ENCODE peak calls at places on chromosomes 13 and 19, in ten cellular contexts. R is Peyer's patch, O is keratinocyte, P is LNCaP clone FGC, I is cardiac muscle cell, E is foreskin fibroblast, Q is astrocyte of the spinal cord, W is left lung, V is OCI-LY7, Z is HepG2. B is an unnamed sample.
A peak's percentile ranks its signal among the peaks of the same experiment; 100 is the strongest.

GRCh38 chr13:20570540-20570939 is 3.6 kb downstream of the IFT88 start:
- DNase-seq in R (no peak), O (no peak), P (no peak), I (no peak), E (peak; percentile 80), Q (no peak), W (no peak), V (no peak), Z (no peak), B (no peak)

GRCh38 chr13:67048084-67048792 is 181.9 kb downstream of the PCDH9 start:
- DNase-seq in R (no peak), O (no peak), P (no peak), I (no peak), E (peak; percentile 72), Q (peak; percentile 93), W (no peak), V (peak; percentile 27), Z (no peak), B (peak; percentile 14)

GRCh38 chr13:111861766-111862366 is 205.1 kb upstream of the SOX1 start:
- DNase-seq in R (no peak), O (no peak), P (no peak), I (no peak), E (no peak), Q (no peak), W (no peak), V (no peak), Z (no peak), B (no peak)

GRCh38 chr19:34490141-34490766 is 8.7 kb downstream of the WTIP start:
- DNase-seq in R (no peak), O (no peak), P (no peak), I (no peak), E (no peak), Q (no peak), W (no peak), V (no peak), Z (no peak), B (no peak)

GRCh38 chr13:51978836-51979556 is 32.3 kb downstream of the ATP7B start:
- DNase-seq in R (no peak), O (no peak), P (no peak), I (no peak), E (no peak), Q (no peak), W (no peak), V (no peak), Z (peak; percentile 90), B (no peak)

GRCh38 chr13:27533155-27533643 is 82.8 kb upstream of the MTIF3 start:
- DNase-seq in R (peak; percentile 49), O (no peak), P (no peak), I (peak; percentile 91), E (peak; percentile 89), Q (peak; percentile 69), W (peak; percentile 87), V (peak; percentile 14), Z (peak; percentile 65), B (peak; percentile 60)

GRCh38 chr19:44002566-44003460 is at the start of gene ZNF230:
- DNase-seq in R (peak; percentile 93), O (peak; percentile 55), P (peak; percentile 72), I (peak; percentile 97), E (peak; percentile 97), Q (peak; percentile 93), W (peak; percentile 95), V (peak; percentile 91), Z (peak; percentile 96), B (peak; percentile 98)

GRCh38 chr13:23159587-23160240 is 21.1 kb upstream of the SGCG start:
- DNase-seq in R (no peak), O (no peak), P (no peak), I (no peak), E (peak; percentile 22), Q (no peak), W (no peak), V (no peak), Z (no peak), B (peak; percentile 5)

GRCh38 chr19:29311391-29311790 is 98.4 kb upstream of the UQCRFS1 start:
- DNase-seq in R (no peak), O (no peak), P (no peak), I (no peak), E (no peak), Q (no peak), W (no peak), V (no peak), Z (no peak), B (no peak)

GRCh38 chr13:44403720-44404063 is 30.1 kb downstream of the SERP2 start:
- DNase-seq in R (no peak), O (no peak), P (no peak), I (no peak), E (no peak), Q (no peak), W (no peak), V (no peak), Z (no peak), B (peak; percentile 30)

GRCh38 chr19:29514525-29515232 is 11.1 kb upstream of the VSTM2B start:
- DNase-seq in R (no peak), O (no peak), P (no peak), I (no peak), E (no peak), Q (no peak), W (no peak), V (no peak), Z (no peak), B (no peak)

GRCh38 chr13:28161370-28161769 is 23.0 kb downstream of the PAN3 start:
- DNase-seq in R (no peak), O (no peak), P (no peak), I (peak; percentile 48), E (peak; percentile 12), Q (no peak), W (no peak), V (no peak), Z (peak; percentile 68), B (peak; percentile 38)

GRCh38 chr13:27919934-27920676 is at the start of gene PDX1:
- DNase-seq in R (no peak), O (no peak), P (no peak), I (peak; percentile 74), E (no peak), Q (no peak), W (no peak), V (no peak), Z (no peak), B (peak; percentile 35)

GRCh38 chr13:71303144-71303543 is 563.9 kb downstream of the DACH1 start:
- DNase-seq in R (no peak), O (no peak), P (no peak), I (no peak), E (no peak), Q (no peak), W (no peak), V (no peak), Z (no peak), B (peak; percentile 49)
- TF ChIP-seq CTCF in R (peak; percentile 28), O (no peak), P (peak; percentile 27), I (peak; percentile 5), E (no peak), Q (no peak), W (no peak), V (no peak), Z (no peak), B (peak; percentile 44)

DNA sequence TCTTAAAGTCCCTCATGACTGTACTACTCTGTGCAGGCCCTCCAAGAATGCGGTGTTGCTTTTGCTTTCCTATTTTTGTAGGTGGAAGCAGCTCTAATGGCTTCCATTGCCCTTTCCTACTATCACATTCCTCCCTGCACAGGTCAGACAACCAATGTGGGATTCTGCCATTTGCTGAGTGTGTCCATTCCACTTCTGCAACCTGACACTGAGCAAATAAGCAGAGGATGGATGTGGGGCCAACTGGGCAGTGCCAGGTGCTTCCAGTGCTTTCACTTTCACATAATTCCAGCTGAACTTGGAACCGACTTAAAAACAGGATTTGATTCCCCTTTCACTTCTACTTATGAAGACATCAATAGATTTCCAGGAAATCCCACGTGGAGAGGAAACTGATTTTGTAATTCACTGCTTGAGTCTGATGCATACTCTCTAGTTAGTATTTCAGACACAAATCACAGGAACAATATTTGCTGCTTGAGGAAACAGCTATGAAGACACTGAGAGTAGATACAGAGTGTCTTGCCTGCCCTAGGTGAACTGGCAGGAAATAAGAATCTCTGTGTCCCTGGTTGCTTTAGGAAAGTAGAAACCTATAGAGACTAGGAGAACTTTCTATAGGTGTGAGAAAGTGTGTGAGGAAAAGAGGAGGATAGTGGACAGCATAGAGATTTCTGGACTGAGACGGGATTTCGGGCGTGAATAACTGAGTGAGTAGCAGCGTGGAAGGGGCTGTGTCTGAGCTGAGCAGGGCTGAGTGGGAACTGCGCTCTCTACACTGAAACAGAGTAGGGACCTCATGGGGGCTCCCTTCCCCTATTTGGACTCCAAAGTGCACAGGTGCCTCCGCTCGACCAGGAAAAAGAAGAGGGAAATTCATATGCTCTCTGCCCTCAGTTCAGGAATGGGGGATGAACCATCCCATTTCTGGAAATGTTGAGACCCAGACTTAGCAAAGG is 22.5 kb downstream of the LGALS16 start:
- DNase-seq in R (no peak), O (no peak), P (peak; percentile 87), I (no peak), E (no peak), Q (no peak), W (peak; percentile 44), V (no peak), Z (peak; percentile 71), B (no peak)
- H3K4me3 ChIP-seq in R (no peak overlapping the region), O (no peak overlapping the region), P (peak overlapping the region; percentile 11), I (no peak overlapping the region), E (no peak overlapping the region), Q (no peak overlapping the region), W (no peak overlapping the region), V (no peak overlapping the region), Z (no peak overlapping the region), B (no peak overlapping the region)

GRCh38 chr19:49213791-49214190 is 56.2 kb downstream of the TRPM4 start:
- DNase-seq in R (no peak), O (no peak), P (no peak), I (no peak), E (no peak), Q (no peak), W (no peak), V (no peak), Z (no peak), B (no peak)
- TF ChIP-seq CTCF in R (no peak), O (no peak), P (peak; percentile 25), I (no peak), E (peak; percentile 10), Q (no peak), W (no peak), V (peak; percentile 47), Z (peak; percentile 19), B (no peak)

DNA sequence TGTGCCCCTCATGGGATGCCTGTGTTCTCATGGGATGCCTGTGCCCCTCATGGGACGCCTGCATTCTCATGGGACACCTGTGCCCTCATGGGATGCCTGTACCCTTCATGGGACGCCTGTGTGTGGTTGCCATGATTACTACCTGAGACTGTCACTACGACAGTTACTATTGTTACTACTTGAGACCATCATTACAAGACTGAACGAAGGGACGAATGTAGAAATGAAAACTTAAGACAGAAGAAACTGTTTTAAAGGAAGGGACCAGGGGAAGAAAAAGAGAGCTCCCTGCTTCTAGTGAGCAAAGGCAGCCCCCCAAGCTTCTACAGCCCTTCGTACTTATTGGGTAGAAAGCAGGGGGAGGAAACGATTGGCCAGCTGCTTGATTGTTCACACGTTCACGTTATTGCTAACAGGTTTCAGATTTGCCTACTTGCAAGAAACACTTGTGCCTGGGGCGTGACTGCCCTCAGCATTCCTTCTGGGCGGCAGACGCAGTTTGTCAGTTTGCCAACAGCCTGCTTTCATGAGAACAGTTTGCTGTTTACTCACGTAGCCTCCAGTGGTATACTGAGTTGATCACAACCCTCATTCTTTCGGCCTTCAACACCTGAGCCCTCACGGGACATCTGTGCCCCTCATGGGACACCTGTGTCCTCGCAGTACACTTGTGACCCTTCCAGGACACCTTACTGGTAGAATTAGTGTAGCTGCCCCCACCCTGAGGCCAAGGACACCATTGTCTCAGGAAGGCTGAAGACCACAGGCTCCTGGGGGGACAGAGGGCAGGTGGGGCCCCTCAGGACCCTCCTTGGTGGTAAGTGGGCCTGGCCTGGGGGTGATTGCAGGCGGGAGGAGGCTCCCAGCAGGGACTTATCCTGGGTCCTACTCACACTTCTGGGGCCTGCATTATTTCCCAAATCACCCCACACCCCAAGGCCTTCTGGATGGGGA is 2.5 kb upstream of the S1PR4 start:
- DNase-seq in R (peak; percentile 25), O (peak; percentile 72), P (peak; percentile 77), I (no peak), E (peak; percentile 78), Q (peak; percentile 51), W (peak; percentile 91), V (no peak), Z (no peak), B (peak; percentile 96)
- H3K4me3 ChIP-seq in R (no peak overlapping the region), O (no peak overlapping the region), P (peak overlapping the region; percentile 19), I (no peak overlapping the region), E (no peak overlapping the region), Q (no peak overlapping the region), W (no peak overlapping the region), V (no peak overlapping the region), Z (no peak overlapping the region), B (no peak overlapping the region)